ENCODE peak calls at places on chromosomes 7 and 10, in eight cellular contexts. O is A549, R is breast epithelium, W is uterus, D is cardiac muscle cell, I is thoracic aorta, G is body of pancreas, A is heart right ventricle. F is an unnamed sample.
A peak's percentile ranks its signal among the peaks of the same experiment; 100 is the strongest.

GRCh38 chr7:92874567-92874966 is 38.2 kb upstream of the CDK6 start:
- DNase-seq in R (no peak), I (no peak), O (no peak), D (peak; percentile 17), A (no peak), W (no peak), G (no peak), F (no peak)

GRCh38 chr10:91410638-91411367 is 659 bp downstream of the HECTD2 start:
- DNase-seq in G (no peak), I (no peak), R (peak; percentile 32), D (no peak), O (peak; percentile 53), A (peak; percentile 20), W (peak; percentile 27), F (no peak)

GRCh38 chr7:149598721-149599308 is 101.2 kb upstream of the ZNF746 start:
- DNase-seq in A (no peak), R (no peak), O (peak; percentile 35), G (no peak), D (peak; percentile 53), I (no peak), W (no peak), F (no peak)

GRCh38 chr7:20346577-20346976 is 15.9 kb downstream of the ITGB8 start:
- DNase-seq in I (no peak), O (no peak), G (no peak), D (no peak), R (no peak), W (no peak), A (no peak), F (no peak)

GRCh38 chr7:74289660-74290589 is 718 bp downstream of the CLIP2 start:
- DNase-seq in G (peak; percentile 57), W (peak; percentile 51), D (no peak), R (no peak), O (no peak), I (no peak), A (peak; percentile 36), F (peak; percentile 48)

GRCh38 chr7:122520961-122521555 is 177.9 kb downstream of the RNF133 start:
- DNase-seq in W (no peak), D (no peak), R (no peak), O (no peak), I (no peak), G (no peak), A (no peak), F (no peak)

GRCh38 chr10:51086695-51087094 is 12.4 kb downstream of the PRKG1 start:
- DNase-seq in R (no peak), I (no peak), G (no peak), D (no peak), W (no peak), A (no peak), O (no peak), F (no peak)

GRCh38 chr10:99880071-99880835 is 97.8 kb downstream of the ABCC2 start:
- DNase-seq in D (no peak), W (peak; percentile 26), I (no peak), A (peak; percentile 44), G (no peak), O (no peak), R (no peak), F (no peak)

GRCh38 chr7:84176716-84177115 is 17.9 kb downstream of the SEMA3A start:
- DNase-seq in D (no peak), A (no peak), O (no peak), G (no peak), I (no peak), R (no peak), W (no peak), F (peak; percentile 34)

GRCh38 chr7:151309306-151309705 is 32.3 kb upstream of the NUB1 start:
- DNase-seq in O (no peak), I (no peak), R (no peak), D (no peak), W (no peak), A (no peak), G (no peak), F (no peak)

GRCh38 chr10:14508725-14509124 is 178.0 kb upstream of the FRMD4A start:
- DNase-seq in I (no peak), R (no peak), G (no peak), D (no peak), O (no peak), A (no peak), W (peak; percentile 23), F (no peak)

GRCh38 chr10:93379366-93380042 is 102.6 kb downstream of the MYOF start:
- DNase-seq in D (no peak), W (no peak), I (no peak), O (no peak), A (no peak), R (no peak), G (no peak), F (peak; percentile 71)

GRCh38 chr10:123141791-123142700 is 5.9 kb upstream of the HMX2 start:
- DNase-seq in I (no peak), R (no peak), O (no peak), G (no peak), D (no peak), W (no peak), A (no peak), F (no peak)

GRCh38 chr7:1919539-1920265 is 249.6 kb downstream of the ELFN1 start:
- DNase-seq in O (no peak), W (no peak), D (peak; percentile 43), A (peak; percentile 65), G (peak; percentile 85), R (no peak), I (no peak), F (no peak)

GRCh38 chr10:24556137-24556536 is 167.6 kb downstream of the ARHGAP21 start:
- DNase-seq in R (no peak), A (no peak), O (no peak), D (no peak), I (no peak), W (no peak), G (no peak), F (no peak)

GRCh38 chr10:89575037-89575436 is 39.6 kb upstream of the SLC16A12 start:
- DNase-seq in I (no peak), D (no peak), A (no peak), W (no peak), R (no peak), O (no peak), G (no peak), F (no peak)

GRCh38 chr10:89580243-89580642 is 44.8 kb upstream of the SLC16A12 start:
- DNase-seq in A (no peak), I (no peak), O (no peak), D (no peak), R (no peak), W (no peak), G (no peak), F (no peak)

GRCh38 chr10:89576696-89577095 is 41.3 kb upstream of the SLC16A12 start:
- DNase-seq in R (no peak), D (no peak), I (no peak), O (no peak), A (no peak), G (no peak), W (no peak), F (no peak)

GRCh38 chr10:89574348-89574747 is 39.0 kb upstream of the SLC16A12 start:
- DNase-seq in D (no peak), R (no peak), O (no peak), W (no peak), A (no peak), G (no peak), I (no peak), F (no peak)

DNA sequence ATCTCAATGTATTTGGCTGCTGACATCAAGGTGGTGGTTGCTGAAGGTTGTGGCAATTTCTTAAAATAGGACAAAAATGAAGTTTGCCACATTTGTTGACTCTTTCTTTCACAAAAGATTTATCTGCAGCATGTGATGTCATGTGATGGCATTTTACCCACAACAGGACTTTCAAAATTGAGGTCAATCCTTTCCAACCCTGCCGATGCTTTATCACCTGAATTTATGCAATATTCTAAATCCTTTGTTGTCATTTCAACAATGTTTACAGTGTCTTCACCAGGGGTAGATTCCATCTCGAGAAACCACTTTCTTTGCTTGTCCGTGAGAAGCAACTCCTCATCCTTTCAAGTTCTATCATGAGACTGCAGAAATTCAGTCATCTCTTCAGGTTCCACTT is 40.6 kb upstream of the SLC16A12 start:
- DNase-seq in D (no peak), G (no peak), A (no peak), W (no peak), O (no peak), I (no peak), R (no peak), F (no peak)
- H3K27ac ChIP-seq in D (no peak overlapping the region), G (no peak overlapping the region), A (no peak overlapping the region), W (no peak overlapping the region), O (no peak overlapping the region), I (no peak overlapping the region), R (no peak overlapping the region), F (no peak overlapping the region)

GRCh38 chr10:78354101-78354500 is 320.4 kb downstream of the RPS24 start:
- DNase-seq in I (no peak), O (no peak), G (no peak), D (no peak), R (no peak), W (peak; percentile 84), A (no peak), F (no peak)
- H3K9me3 ChIP-seq in I (no peaks in the 10 kb centered on the region), O (no peaks in the 10 kb centered on the region), G (no peaks in the 10 kb centered on the region), D (no peaks in the 10 kb centered on the region), R (no peaks in the 10 kb centered on the region), W (no peaks in the 10 kb centered on the region), A (no peaks in the 10 kb centered on the region), F (no peaks in the 10 kb centered on the region)

DNA sequence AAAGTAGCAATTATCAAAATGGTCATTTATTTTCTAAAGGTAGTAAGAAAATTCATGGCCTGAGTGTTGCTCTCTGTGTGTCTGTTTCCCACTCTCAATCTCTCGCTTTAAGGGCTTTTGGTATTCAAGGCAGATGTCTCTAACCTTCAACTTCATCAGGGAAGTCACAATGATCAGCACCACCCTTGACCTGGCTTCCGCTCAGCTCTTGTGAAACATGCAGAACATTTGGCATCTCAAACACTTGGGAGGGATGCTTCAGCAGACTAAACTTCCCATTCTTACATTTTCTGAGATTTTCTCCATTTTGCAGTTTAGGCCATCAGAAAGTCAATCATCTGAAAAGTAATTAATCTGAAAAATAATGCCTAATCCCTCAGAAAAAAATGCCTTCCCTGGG is 129.8 kb downstream of the AOAH start:
- DNase-seq in W (no peak), I (no peak), G (no peak), D (no peak), O (no peak), A (no peak), R (no peak), F (no peak)
- H3K4me1 ChIP-seq in W (no peaks in the 10 kb centered on the region), I (no peaks in the 10 kb centered on the region), G (no peaks in the 10 kb centered on the region), D (no peaks in the 10 kb centered on the region), O (peaks cover 16% of the 10 kb centered on the region), A (no peaks in the 10 kb centered on the region), R (no peaks in the 10 kb centered on the region), F (peaks cover 22% of the 10 kb centered on the region)

GRCh38 chr10:71772832-71773220 is 494 bp downstream of the VSIR start:
- DNase-seq in D (no peak), G (no peak), A (no peak), O (no peak), R (no peak), W (no peak), I (no peak), F (no peak)

GRCh38 chr10:71774916-71775702 is 1.8 kb upstream of the VSIR start:
- DNase-seq in D (no peak), R (no peak), I (no peak), O (no peak), W (no peak), G (no peak), A (no peak), F (no peak)

GRCh38 chr10:71771821-71772617 is 1.3 kb downstream of the VSIR start:
- DNase-seq in O (peak; percentile 40), G (peak; percentile 67), I (peak; percentile 61), R (peak; percentile 74), W (peak; percentile 84), D (no peak), A (peak; percentile 89), F (peak; percentile 60)

GRCh38 chr10:71771204-71771603 is 2.1 kb downstream of the VSIR start:
- DNase-seq in W (no peak), O (no peak), A (no peak), I (no peak), R (no peak), G (peak; percentile 73), D (no peak), F (no peak)

GRCh38 chr10:71773221-71773971 is at the start of gene VSIR:
- DNase-seq in D (peak; percentile 91), I (peak; percentile 58), G (peak; percentile 78), W (peak; percentile 95), R (peak; percentile 87), A (peak; percentile 90), O (peak; percentile 81), F (peak; percentile 96)
- H3K27ac ChIP-seq in D (no peak within 1 kb of the TSS), I (peak within 1 kb of the TSS; percentile 93), G (peak within 1 kb of the TSS; percentile 76), W (peak within 1 kb of the TSS; percentile 94), R (peak within 1 kb of the TSS; percentile 82), A (peak within 1 kb of the TSS; percentile 99), O (peak within 1 kb of the TSS; percentile 79), F (peak within 1 kb of the TSS; percentile 37)